ENCODE peak calls at places on chromosomes 6 and 20, in eight cellular contexts. One of them, this sample, is unnamed. For H3K27me3, the result is how much of the 10 kb centered on the place peaks cover.

GRCh38 chr6:81933648-81934047 is 181.2 kb upstream of the TENT5A start:
- DNase-seq in HepG2: peak
- DNase-seq in fibroblast of lung: peak
- DNase-seq in H9: no peak
- DNase-seq in neural progenitor cell: no peak
- DNase-seq in endothelial cell of umbilical vein: no peak
- DNase-seq in GM23248: peak
- DNase-seq in HCT116: no peak
- DNase-seq in this sample: no peak

GRCh38 chr6:68233623-68234022 is 401.5 kb upstream of the ADGRB3 start:
- DNase-seq in HepG2: no peak
- DNase-seq in fibroblast of lung: peak
- DNase-seq in H9: no peak
- DNase-seq in neural progenitor cell: no peak
- DNase-seq in endothelial cell of umbilical vein: no peak
- DNase-seq in GM23248: no peak
- DNase-seq in HCT116: no peak
- DNase-seq in this sample: no peak

GRCh38 chr6:116384727-116385461 is 14.1 kb downstream of the DSE start:
- DNase-seq in HepG2: no peak
- DNase-seq in fibroblast of lung: no peak
- DNase-seq in H9: no peak
- DNase-seq in neural progenitor cell: no peak
- DNase-seq in endothelial cell of umbilical vein: no peak
- DNase-seq in GM23248: no peak
- DNase-seq in HCT116: no peak
- DNase-seq in this sample: no peak

GRCh38 chr20:21315138-21315537 is 12.0 kb downstream of the XRN2 start:
- DNase-seq in HepG2: no peak
- DNase-seq in fibroblast of lung: peak
- DNase-seq in H9: no peak
- DNase-seq in neural progenitor cell: no peak
- DNase-seq in endothelial cell of umbilical vein: no peak
- DNase-seq in GM23248: peak
- DNase-seq in HCT116: no peak
- DNase-seq in this sample: no peak

GRCh38 chr6:140344149-140344913 is 969.9 kb upstream of the CITED2 start:
- DNase-seq in HepG2: peak
- DNase-seq in fibroblast of lung: peak
- DNase-seq in H9: no peak
- DNase-seq in neural progenitor cell: no peak
- DNase-seq in endothelial cell of umbilical vein: peak
- DNase-seq in GM23248: peak
- DNase-seq in HCT116: no peak
- DNase-seq in this sample: no peak

GRCh38 chr6:147000545-147001488 is 203.4 kb upstream of the STXBP5 start:
- DNase-seq in HepG2: no peak
- DNase-seq in fibroblast of lung: peak
- DNase-seq in H9: no peak
- DNase-seq in neural progenitor cell: no peak
- DNase-seq in endothelial cell of umbilical vein: peak
- DNase-seq in GM23248: peak
- DNase-seq in HCT116: no peak
- DNase-seq in this sample: peak

GRCh38 chr6:149544646-149545257 is 1.1 kb downstream of the PPIL4 start:
- DNase-seq in HepG2: no peak
- DNase-seq in fibroblast of lung: no peak
- DNase-seq in H9: no peak
- DNase-seq in neural progenitor cell: no peak
- DNase-seq in endothelial cell of umbilical vein: no peak
- DNase-seq in GM23248: no peak
- DNase-seq in HCT116: no peak
- DNase-seq in this sample: no peak

GRCh38 chr20:57902478-57902877 is 192.7 kb upstream of the PMEPA1 start:
- DNase-seq in HepG2: no peak
- DNase-seq in fibroblast of lung: no peak
- DNase-seq in H9: no peak
- DNase-seq in neural progenitor cell: no peak
- DNase-seq in endothelial cell of umbilical vein: no peak
- DNase-seq in GM23248: peak
- DNase-seq in HCT116: no peak
- DNase-seq in this sample: no peak

GRCh38 chr6:137736919-137737318 is 130.1 kb upstream of the TNFAIP3 start:
- DNase-seq in HepG2: no peak
- DNase-seq in fibroblast of lung: no peak
- DNase-seq in H9: no peak
- DNase-seq in neural progenitor cell: no peak
- DNase-seq in endothelial cell of umbilical vein: no peak
- DNase-seq in GM23248: peak
- DNase-seq in HCT116: no peak
- DNase-seq in this sample: no peak

GRCh38 chr6:140816696-140817095 is 1316.0 kb upstream of the GJE1 start:
- DNase-seq in HepG2: no peak
- DNase-seq in fibroblast of lung: peak
- DNase-seq in H9: no peak
- DNase-seq in neural progenitor cell: no peak
- DNase-seq in endothelial cell of umbilical vein: no peak
- DNase-seq in GM23248: no peak
- DNase-seq in HCT116: no peak
- DNase-seq in this sample: no peak

GRCh38 chr6:44475779-44476434 is 88.4 kb downstream of the CDC5L start:
- DNase-seq in HepG2: peak
- DNase-seq in fibroblast of lung: peak
- DNase-seq in H9: peak
- DNase-seq in neural progenitor cell: peak
- DNase-seq in endothelial cell of umbilical vein: peak
- DNase-seq in GM23248: peak
- DNase-seq in HCT116: peak
- DNase-seq in this sample: peak

GRCh38 chr6:41636803-41637178 is 1.5 kb upstream of the MDFI start:
- DNase-seq in HepG2: no peak
- DNase-seq in fibroblast of lung: no peak
- DNase-seq in H9: peak
- DNase-seq in neural progenitor cell: peak
- DNase-seq in endothelial cell of umbilical vein: peak
- DNase-seq in GM23248: no peak
- DNase-seq in HCT116: peak
- DNase-seq in this sample: peak

GRCh38 chr20:19129976-19130612 is 82.3 kb upstream of the SLC24A3 start:
- DNase-seq in HepG2: no peak
- DNase-seq in fibroblast of lung: no peak
- DNase-seq in H9: no peak
- DNase-seq in neural progenitor cell: no peak
- DNase-seq in endothelial cell of umbilical vein: no peak
- DNase-seq in GM23248: no peak
- DNase-seq in HCT116: no peak
- DNase-seq in this sample: peak

GRCh38 chr6:14865609-14866100 is 380.2 kb upstream of the JARID2 start:
- DNase-seq in HepG2: no peak
- DNase-seq in fibroblast of lung: peak
- DNase-seq in H9: no peak
- DNase-seq in neural progenitor cell: no peak
- DNase-seq in endothelial cell of umbilical vein: no peak
- DNase-seq in GM23248: no peak
- DNase-seq in HCT116: no peak
- DNase-seq in this sample: no peak

GRCh38 chr6:27019651-27020552 is 227.6 kb upstream of the PRSS16 start:
- DNase-seq in HepG2: no peak
- DNase-seq in fibroblast of lung: peak
- DNase-seq in H9: peak
- DNase-seq in neural progenitor cell: peak
- DNase-seq in endothelial cell of umbilical vein: peak
- DNase-seq in GM23248: peak
- DNase-seq in HCT116: peak
- DNase-seq in this sample: peak

DNA sequence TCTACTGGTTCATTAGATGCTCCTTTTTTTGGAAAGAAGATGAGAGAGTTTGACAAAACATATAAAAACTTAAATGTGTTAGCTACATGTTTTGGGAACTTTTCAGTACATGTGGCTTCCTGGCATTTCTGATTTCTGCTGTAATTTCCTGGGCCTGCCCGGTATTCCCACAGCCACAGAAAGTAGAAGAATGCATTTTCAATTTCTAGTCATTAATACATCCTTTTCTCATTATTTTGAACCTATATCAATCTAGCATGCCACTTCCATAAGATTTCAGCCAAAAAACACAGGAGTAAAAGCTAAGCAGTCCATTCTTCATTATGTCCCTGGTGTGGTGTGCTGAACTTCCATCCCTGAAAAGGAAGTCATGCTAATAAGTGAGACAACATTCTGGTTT is 198.3 kb downstream of the WDR27 start:
- DNase-seq in HepG2: no peak
- DNase-seq in fibroblast of lung: no peak
- DNase-seq in H9: no peak
- DNase-seq in neural progenitor cell: no peak
- DNase-seq in endothelial cell of umbilical vein: no peak
- DNase-seq in GM23248: peak
- DNase-seq in HCT116: no peak
- DNase-seq in this sample: no peak
- H3K27ac ChIP-seq in HepG2: no peak
- H3K27ac ChIP-seq in fibroblast of lung: no peak
- H3K27ac ChIP-seq in H9: no peak
- H3K27ac ChIP-seq in neural progenitor cell: no peak
- H3K27ac ChIP-seq in endothelial cell of umbilical vein: no peak
- H3K27ac ChIP-seq in GM23248: peak
- H3K27ac ChIP-seq in HCT116: no peak
- H3K27ac ChIP-seq in this sample: no peak

DNA sequence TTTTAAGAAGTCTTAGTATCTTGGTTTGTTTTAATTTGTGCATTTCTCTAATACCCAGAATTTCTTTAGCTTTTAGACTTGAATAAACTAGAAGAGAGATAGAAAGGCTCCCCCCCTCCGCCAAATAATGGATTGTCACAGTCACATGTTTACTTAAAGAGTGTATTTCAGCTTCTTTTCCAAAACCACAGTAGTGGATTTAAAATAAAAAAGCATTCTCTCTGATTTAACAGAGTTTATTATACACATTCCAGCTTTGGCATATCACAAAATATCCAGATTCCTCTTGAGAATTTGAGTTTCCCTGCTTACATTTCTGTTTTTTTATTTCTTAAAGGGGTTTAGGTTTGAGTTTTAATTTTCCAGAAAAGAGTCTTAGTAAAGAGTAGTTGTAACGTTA is 113.3 kb upstream of the SUPT3H start:
- DNase-seq in HepG2: no peak
- DNase-seq in fibroblast of lung: peak
- DNase-seq in H9: no peak
- DNase-seq in neural progenitor cell: no peak
- DNase-seq in endothelial cell of umbilical vein: no peak
- DNase-seq in GM23248: no peak
- DNase-seq in HCT116: no peak
- DNase-seq in this sample: no peak
- H3K27me3 ChIP-seq in HepG2: under half
- H3K27me3 ChIP-seq in fibroblast of lung: under half
- H3K27me3 ChIP-seq in H9: under half
- H3K27me3 ChIP-seq in neural progenitor cell: under half
- H3K27me3 ChIP-seq in endothelial cell of umbilical vein: under half
- H3K27me3 ChIP-seq in GM23248: under half
- H3K27me3 ChIP-seq in HCT116: under half
- H3K27me3 ChIP-seq in this sample: under half

GRCh38 chr20:49345538-49345937 is 67.7 kb upstream of the ZNFX1 start:
- DNase-seq in HepG2: no peak
- DNase-seq in fibroblast of lung: peak
- DNase-seq in H9: no peak
- DNase-seq in neural progenitor cell: no peak
- DNase-seq in endothelial cell of umbilical vein: no peak
- DNase-seq in GM23248: peak
- DNase-seq in HCT116: no peak
- DNase-seq in this sample: no peak
- H3K4me2 ChIP-seq in HepG2: no peak
- H3K4me2 ChIP-seq in fibroblast of lung: peak
- H3K4me2 ChIP-seq in H9: no peak
- H3K4me2 ChIP-seq in neural progenitor cell: no peak
- H3K4me2 ChIP-seq in endothelial cell of umbilical vein: no peak
- H3K4me2 ChIP-seq in GM23248: peak
- H3K4me2 ChIP-seq in HCT116: no peak
- H3K4me2 ChIP-seq in this sample: no peak

GRCh38 chr6:111745186-111745585 is 128.1 kb downstream of the FYN start:
- DNase-seq in HepG2: no peak
- DNase-seq in fibroblast of lung: no peak
- DNase-seq in H9: no peak
- DNase-seq in neural progenitor cell: no peak
- DNase-seq in endothelial cell of umbilical vein: no peak
- DNase-seq in GM23248: no peak
- DNase-seq in HCT116: no peak
- DNase-seq in this sample: no peak

GRCh38 chr6:111748247-111748647 is 125.0 kb downstream of the FYN start:
- DNase-seq in HepG2: no peak
- DNase-seq in fibroblast of lung: no peak
- DNase-seq in H9: no peak
- DNase-seq in neural progenitor cell: no peak
- DNase-seq in endothelial cell of umbilical vein: peak
- DNase-seq in GM23248: no peak
- DNase-seq in HCT116: no peak
- DNase-seq in this sample: no peak

GRCh38 chr6:111745636-111746035 is 127.6 kb downstream of the FYN start:
- DNase-seq in HepG2: no peak
- DNase-seq in fibroblast of lung: no peak
- DNase-seq in H9: no peak
- DNase-seq in neural progenitor cell: no peak
- DNase-seq in endothelial cell of umbilical vein: no peak
- DNase-seq in GM23248: no peak
- DNase-seq in HCT116: no peak
- DNase-seq in this sample: no peak

GRCh38 chr6:111747791-111748190 is 125.5 kb downstream of the FYN start:
- DNase-seq in HepG2: no peak
- DNase-seq in fibroblast of lung: no peak
- DNase-seq in H9: no peak
- DNase-seq in neural progenitor cell: no peak
- DNase-seq in endothelial cell of umbilical vein: no peak
- DNase-seq in GM23248: no peak
- DNase-seq in HCT116: no peak
- DNase-seq in this sample: no peak

DNA sequence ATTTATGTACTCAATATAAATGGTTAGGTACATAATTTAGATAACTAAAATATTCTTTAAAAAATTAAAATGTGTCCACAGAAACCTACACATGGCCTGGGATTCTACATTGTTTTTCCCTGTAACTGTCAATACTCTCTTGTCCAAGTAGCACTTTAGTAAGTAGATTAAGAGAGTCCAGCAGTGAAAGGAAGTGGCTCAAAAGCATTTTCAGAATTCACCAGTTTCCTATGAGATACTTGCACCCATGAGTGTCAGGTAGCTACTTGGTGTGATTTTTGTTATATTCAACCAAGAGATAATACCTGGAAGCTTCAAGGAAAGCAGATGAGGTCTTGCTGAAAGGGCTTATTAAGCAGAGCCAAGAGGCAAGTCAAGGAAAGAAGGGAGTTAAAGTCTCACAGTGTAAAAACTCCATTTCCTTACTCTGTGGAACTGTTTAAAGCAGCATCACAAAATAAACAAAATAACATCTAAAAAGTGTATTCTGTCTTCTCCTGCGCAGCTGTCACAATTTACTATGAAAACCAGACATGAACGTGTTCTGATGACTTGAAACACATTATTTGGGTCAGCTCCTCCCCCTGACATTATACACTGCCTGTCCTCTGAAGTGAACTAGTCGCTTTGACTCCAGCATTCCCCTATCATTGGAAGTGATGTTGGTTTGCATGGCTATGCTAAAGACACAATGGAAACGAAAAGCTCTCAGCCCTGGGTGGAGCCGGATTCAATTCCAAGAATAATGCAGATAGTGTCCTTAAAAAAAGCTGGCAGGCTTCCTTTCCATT is 126.1 kb downstream of the FYN start:
- DNase-seq in HepG2: no peak
- DNase-seq in fibroblast of lung: no peak
- DNase-seq in H9: no peak
- DNase-seq in neural progenitor cell: no peak
- DNase-seq in endothelial cell of umbilical vein: peak
- DNase-seq in GM23248: no peak
- DNase-seq in HCT116: no peak
- DNase-seq in this sample: no peak
- H3K27ac ChIP-seq in HepG2: no peak
- H3K27ac ChIP-seq in fibroblast of lung: no peak
- H3K27ac ChIP-seq in H9: no peak
- H3K27ac ChIP-seq in neural progenitor cell: no peak
- H3K27ac ChIP-seq in endothelial cell of umbilical vein: peak
- H3K27ac ChIP-seq in GM23248: no peak
- H3K27ac ChIP-seq in HCT116: no peak
- H3K27ac ChIP-seq in this sample: no peak

This sample was measured in hepatocyte.